ENCODE peak calls at places on chromosomes 12 and 14, in seven cellular contexts. One of them, this sample, is unnamed.

GRCh38 chr12:51132693-51133092 is 40.2 kb downstream of the TFCP2 start:
- DNase-seq in pancreas: no peak
- DNase-seq in transverse colon: no peak
- DNase-seq in foreskin fibroblast: no peak
- DNase-seq in HepG2: no peak
- DNase-seq in MCF 10A: no peak
- DNase-seq in heart left ventricle: no peak
- DNase-seq in this sample: no peak

GRCh38 chr12:57299514-57300016 is 48.6 kb upstream of the STAC3 start:
- DNase-seq in pancreas: no peak
- DNase-seq in transverse colon: no peak
- DNase-seq in foreskin fibroblast: no peak
- DNase-seq in HepG2: no peak
- DNase-seq in MCF 10A: peak
- DNase-seq in heart left ventricle: no peak
- DNase-seq in this sample: no peak

GRCh38 chr12:85626031-85626781 is 210.0 kb downstream of the RASSF9 start:
- DNase-seq in pancreas: no peak
- DNase-seq in transverse colon: no peak
- DNase-seq in foreskin fibroblast: peak
- DNase-seq in HepG2: no peak
- DNase-seq in MCF 10A: peak
- DNase-seq in heart left ventricle: no peak
- DNase-seq in this sample: peak

GRCh38 chr14:63578300-63578699 is 35.1 kb upstream of the PPP2R5E start:
- DNase-seq in pancreas: no peak
- DNase-seq in transverse colon: no peak
- DNase-seq in foreskin fibroblast: peak
- DNase-seq in HepG2: no peak
- DNase-seq in MCF 10A: no peak
- DNase-seq in heart left ventricle: no peak
- DNase-seq in this sample: no peak

GRCh38 chr14:104094709-104095425 is 9.4 kb downstream of the ASPG start:
- DNase-seq in pancreas: peak
- DNase-seq in transverse colon: peak
- DNase-seq in foreskin fibroblast: peak
- DNase-seq in HepG2: no peak
- DNase-seq in MCF 10A: peak
- DNase-seq in heart left ventricle: no peak
- DNase-seq in this sample: peak

GRCh38 chr12:89464974-89465592 is 59.5 kb downstream of the GALNT4 start:
- DNase-seq in pancreas: no peak
- DNase-seq in transverse colon: no peak
- DNase-seq in foreskin fibroblast: peak
- DNase-seq in HepG2: no peak
- DNase-seq in MCF 10A: no peak
- DNase-seq in heart left ventricle: no peak
- DNase-seq in this sample: no peak

GRCh38 chr14:23953464-23954278 is at the start of gene DHRS4:
- DNase-seq in pancreas: peak
- DNase-seq in transverse colon: peak
- DNase-seq in foreskin fibroblast: peak
- DNase-seq in HepG2: peak
- DNase-seq in MCF 10A: peak
- DNase-seq in heart left ventricle: peak
- DNase-seq in this sample: peak

GRCh38 chr14:81400852-81401251 is 728 bp upstream of the STON2 start:
- DNase-seq in pancreas: no peak
- DNase-seq in transverse colon: peak
- DNase-seq in foreskin fibroblast: peak
- DNase-seq in HepG2: no peak
- DNase-seq in MCF 10A: peak
- DNase-seq in heart left ventricle: no peak
- DNase-seq in this sample: peak

GRCh38 chr12:85627584-85627983 is 208.6 kb downstream of the RASSF9 start:
- DNase-seq in pancreas: no peak
- DNase-seq in transverse colon: no peak
- DNase-seq in foreskin fibroblast: peak
- DNase-seq in HepG2: no peak
- DNase-seq in MCF 10A: peak
- DNase-seq in heart left ventricle: no peak
- DNase-seq in this sample: peak

GRCh38 chr12:69173358-69173757 is 66.0 kb upstream of the CPSF6 start:
- DNase-seq in pancreas: no peak
- DNase-seq in transverse colon: no peak
- DNase-seq in foreskin fibroblast: peak
- DNase-seq in HepG2: no peak
- DNase-seq in MCF 10A: no peak
- DNase-seq in heart left ventricle: no peak
- DNase-seq in this sample: no peak

GRCh38 chr12:80001562-80001961 is 66.7 kb upstream of the PPP1R12A start:
- DNase-seq in pancreas: no peak
- DNase-seq in transverse colon: no peak
- DNase-seq in foreskin fibroblast: no peak
- DNase-seq in HepG2: no peak
- DNase-seq in MCF 10A: peak
- DNase-seq in heart left ventricle: no peak
- DNase-seq in this sample: no peak

DNA sequence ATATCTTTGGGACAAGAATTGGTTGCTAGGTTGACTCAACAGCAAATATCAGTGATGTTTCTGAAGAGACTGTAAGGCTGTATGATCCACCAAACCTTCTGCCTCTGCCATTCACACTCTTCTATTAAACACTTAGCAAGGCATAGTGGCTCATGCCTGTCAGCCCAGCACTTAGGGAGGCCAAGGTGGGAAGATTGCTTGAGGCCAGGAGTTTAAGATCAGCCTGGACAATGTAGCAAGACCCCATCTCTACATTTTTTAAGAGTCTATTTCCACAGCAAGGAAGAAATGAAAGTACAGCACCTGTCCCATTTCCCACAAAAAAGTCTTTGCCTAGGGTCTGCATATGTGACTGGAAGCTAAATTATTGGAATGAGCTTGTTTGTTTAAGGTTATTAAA is 7.8 kb downstream of the ARG2 start:
- DNase-seq in pancreas: no peak
- DNase-seq in transverse colon: no peak
- DNase-seq in foreskin fibroblast: no peak
- DNase-seq in HepG2: no peak
- DNase-seq in MCF 10A: no peak
- DNase-seq in heart left ventricle: no peak
- DNase-seq in this sample: no peak
- TF ChIP-seq CTCF in pancreas: no peak
- TF ChIP-seq CTCF in transverse colon: no peak
- TF ChIP-seq CTCF in foreskin fibroblast: no peak
- TF ChIP-seq CTCF in HepG2: no peak
- TF ChIP-seq CTCF in MCF 10A: no peak
- TF ChIP-seq CTCF in heart left ventricle: no peak
- TF ChIP-seq CTCF in this sample: no peak

GRCh38 chr12:130014485-130014807 is 110.6 kb upstream of the TMEM132D start:
- DNase-seq in pancreas: no peak
- DNase-seq in transverse colon: no peak
- DNase-seq in foreskin fibroblast: no peak
- DNase-seq in HepG2: no peak
- DNase-seq in MCF 10A: peak
- DNase-seq in heart left ventricle: no peak
- DNase-seq in this sample: no peak

GRCh38 chr12:130016986-130017385 is 113.2 kb upstream of the TMEM132D start:
- DNase-seq in pancreas: no peak
- DNase-seq in transverse colon: no peak
- DNase-seq in foreskin fibroblast: no peak
- DNase-seq in HepG2: no peak
- DNase-seq in MCF 10A: no peak
- DNase-seq in heart left ventricle: no peak
- DNase-seq in this sample: no peak

GRCh38 chr12:130011611-130012385 is 108.0 kb upstream of the TMEM132D start:
- DNase-seq in pancreas: no peak
- DNase-seq in transverse colon: no peak
- DNase-seq in foreskin fibroblast: no peak
- DNase-seq in HepG2: no peak
- DNase-seq in MCF 10A: no peak
- DNase-seq in heart left ventricle: no peak
- DNase-seq in this sample: no peak

GRCh38 chr12:130016194-130016593 is 112.4 kb upstream of the TMEM132D start:
- DNase-seq in pancreas: no peak
- DNase-seq in transverse colon: no peak
- DNase-seq in foreskin fibroblast: no peak
- DNase-seq in HepG2: no peak
- DNase-seq in MCF 10A: no peak
- DNase-seq in heart left ventricle: no peak
- DNase-seq in this sample: no peak

GRCh38 chr12:130013771-130014484 is 110.1 kb upstream of the TMEM132D start:
- DNase-seq in pancreas: peak
- DNase-seq in transverse colon: peak
- DNase-seq in foreskin fibroblast: peak
- DNase-seq in HepG2: peak
- DNase-seq in MCF 10A: peak
- DNase-seq in heart left ventricle: no peak
- DNase-seq in this sample: no peak
- TF ChIP-seq CTCF in pancreas: peak
- TF ChIP-seq CTCF in transverse colon: peak
- TF ChIP-seq CTCF in foreskin fibroblast: peak
- TF ChIP-seq CTCF in HepG2: peak
- TF ChIP-seq CTCF in MCF 10A: peak
- TF ChIP-seq CTCF in heart left ventricle: peak
- TF ChIP-seq CTCF in this sample: peak

GRCh38 chr12:54460317-54460935 is 13.0 kb downstream of the GTSF1 start:
- DNase-seq in pancreas: no peak
- DNase-seq in transverse colon: no peak
- DNase-seq in foreskin fibroblast: no peak
- DNase-seq in HepG2: no peak
- DNase-seq in MCF 10A: no peak
- DNase-seq in heart left ventricle: no peak
- DNase-seq in this sample: no peak
- TF ChIP-seq CTCF in pancreas: no peak
- TF ChIP-seq CTCF in transverse colon: no peak
- TF ChIP-seq CTCF in foreskin fibroblast: no peak
- TF ChIP-seq CTCF in HepG2: no peak
- TF ChIP-seq CTCF in MCF 10A: no peak
- TF ChIP-seq CTCF in heart left ventricle: no peak
- TF ChIP-seq CTCF in this sample: peak

DNA sequence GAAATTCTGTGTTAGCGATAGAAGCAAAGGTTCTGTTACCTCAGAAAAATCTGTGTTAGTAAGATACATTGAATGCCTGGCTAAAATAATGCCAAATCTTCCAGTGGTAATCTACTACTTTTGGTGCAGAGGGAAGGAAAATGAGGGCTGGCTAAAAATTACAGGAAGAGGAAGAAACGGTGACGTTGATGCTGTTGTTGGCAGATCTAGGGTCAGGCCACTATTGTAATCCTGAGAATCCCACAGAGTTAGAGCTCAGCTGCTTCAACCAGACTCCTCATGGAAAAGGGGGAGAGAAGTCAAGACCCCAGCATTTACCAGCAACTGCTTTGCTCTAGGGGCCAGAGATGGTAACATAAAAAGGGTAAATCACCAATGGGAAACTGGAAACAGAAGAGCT is 145.1 kb downstream of the PPM1H start:
- DNase-seq in pancreas: no peak
- DNase-seq in transverse colon: no peak
- DNase-seq in foreskin fibroblast: no peak
- DNase-seq in HepG2: no peak
- DNase-seq in MCF 10A: no peak
- DNase-seq in heart left ventricle: no peak
- DNase-seq in this sample: no peak
- TF ChIP-seq CTCF in pancreas: no peak
- TF ChIP-seq CTCF in transverse colon: no peak
- TF ChIP-seq CTCF in foreskin fibroblast: no peak
- TF ChIP-seq CTCF in HepG2: no peak
- TF ChIP-seq CTCF in MCF 10A: no peak
- TF ChIP-seq CTCF in heart left ventricle: no peak
- TF ChIP-seq CTCF in this sample: no peak

GRCh38 chr14:54025661-54026060 is 69.0 kb upstream of the BMP4 start:
- DNase-seq in pancreas: no peak
- DNase-seq in transverse colon: no peak
- DNase-seq in foreskin fibroblast: peak
- DNase-seq in HepG2: peak
- DNase-seq in MCF 10A: peak
- DNase-seq in heart left ventricle: no peak
- DNase-seq in this sample: peak
- TF ChIP-seq CTCF in pancreas: no peak
- TF ChIP-seq CTCF in transverse colon: peak
- TF ChIP-seq CTCF in foreskin fibroblast: peak
- TF ChIP-seq CTCF in HepG2: peak
- TF ChIP-seq CTCF in MCF 10A: peak
- TF ChIP-seq CTCF in heart left ventricle: no peak
- TF ChIP-seq CTCF in this sample: peak

This sample was measured in HFFc6.